ENCODE peak calls at places on chromosomes 4 and X, in eight cellular contexts. One of them, this sample, is unnamed.

GRCh38 chrX:48726596-48726995 is 30.1 kb downstream of the SUV39H1 start:
- DNase-seq in epithelial cell of esophagus: no peak
- DNase-seq in breast epithelium: no peak
- DNase-seq in HL-60: no peak
- DNase-seq in dorsolateral prefrontal cortex: no peak
- DNase-seq in uterus: no peak
- DNase-seq in transverse colon: no peak
- DNase-seq in H1: no peak
- DNase-seq in this sample: no peak

GRCh38 chr4:114595207-114595606 is 3.4 kb upstream of the UGT8 start:
- DNase-seq in epithelial cell of esophagus: no peak
- DNase-seq in breast epithelium: no peak
- DNase-seq in HL-60: no peak
- DNase-seq in dorsolateral prefrontal cortex: no peak
- DNase-seq in uterus: no peak
- DNase-seq in transverse colon: no peak
- DNase-seq in H1: no peak
- DNase-seq in this sample: no peak

GRCh38 chr4:141078871-141079270 is 54.4 kb downstream of the RNF150 start:
- DNase-seq in epithelial cell of esophagus: no peak
- DNase-seq in breast epithelium: no peak
- DNase-seq in HL-60: no peak
- DNase-seq in dorsolateral prefrontal cortex: no peak
- DNase-seq in uterus: no peak
- DNase-seq in transverse colon: no peak
- DNase-seq in H1: no peak
- DNase-seq in this sample: no peak

GRCh38 chr4:11228575-11228974 is 200.1 kb downstream of the HS3ST1 start:
- DNase-seq in epithelial cell of esophagus: peak; percentile 76
- DNase-seq in breast epithelium: no peak
- DNase-seq in HL-60: peak; percentile 40
- DNase-seq in dorsolateral prefrontal cortex: no peak
- DNase-seq in uterus: no peak
- DNase-seq in transverse colon: no peak
- DNase-seq in H1: no peak
- DNase-seq in this sample: no peak

GRCh38 chrX:114584434-114584943 is 603 bp downstream of the HTR2C start:
- DNase-seq in epithelial cell of esophagus: no peak
- DNase-seq in breast epithelium: no peak
- DNase-seq in HL-60: no peak
- DNase-seq in dorsolateral prefrontal cortex: no peak
- DNase-seq in uterus: no peak
- DNase-seq in transverse colon: no peak
- DNase-seq in H1: no peak
- DNase-seq in this sample: no peak

GRCh38 chr4:141371206-141371605 is 150.5 kb downstream of the ZNF330 start:
- DNase-seq in epithelial cell of esophagus: no peak
- DNase-seq in breast epithelium: no peak
- DNase-seq in HL-60: no peak
- DNase-seq in dorsolateral prefrontal cortex: no peak
- DNase-seq in uterus: no peak
- DNase-seq in transverse colon: no peak
- DNase-seq in H1: no peak
- DNase-seq in this sample: no peak

GRCh38 chr4:118112647-118113046 is 78.4 kb downstream of the NDST3 start:
- DNase-seq in epithelial cell of esophagus: peak; percentile 52
- DNase-seq in breast epithelium: no peak
- DNase-seq in HL-60: no peak
- DNase-seq in dorsolateral prefrontal cortex: no peak
- DNase-seq in uterus: no peak
- DNase-seq in transverse colon: no peak
- DNase-seq in H1: no peak
- DNase-seq in this sample: peak; percentile 2

GRCh38 chr4:153364061-153364460 is 19.6 kb downstream of the MND1 start:
- DNase-seq in epithelial cell of esophagus: no peak
- DNase-seq in breast epithelium: no peak
- DNase-seq in HL-60: no peak
- DNase-seq in dorsolateral prefrontal cortex: no peak
- DNase-seq in uterus: no peak
- DNase-seq in transverse colon: no peak
- DNase-seq in H1: no peak
- DNase-seq in this sample: no peak

GRCh38 chrX:55593756-55594257 is 29.4 kb upstream of the FOXR2 start:
- DNase-seq in epithelial cell of esophagus: no peak
- DNase-seq in breast epithelium: no peak
- DNase-seq in HL-60: no peak
- DNase-seq in dorsolateral prefrontal cortex: no peak
- DNase-seq in uterus: no peak
- DNase-seq in transverse colon: no peak
- DNase-seq in H1: no peak
- DNase-seq in this sample: no peak

GRCh38 chr4:617644-618330 is 7.6 kb upstream of the PDE6B start:
- DNase-seq in epithelial cell of esophagus: peak; percentile 15
- DNase-seq in breast epithelium: no peak
- DNase-seq in HL-60: no peak
- DNase-seq in dorsolateral prefrontal cortex: no peak
- DNase-seq in uterus: no peak
- DNase-seq in transverse colon: no peak
- DNase-seq in H1: no peak
- DNase-seq in this sample: no peak

GRCh38 chrX:97123001-97123400 is 239.3 kb downstream of the RPA4 start:
- DNase-seq in epithelial cell of esophagus: no peak
- DNase-seq in breast epithelium: no peak
- DNase-seq in HL-60: no peak
- DNase-seq in dorsolateral prefrontal cortex: no peak
- DNase-seq in uterus: no peak
- DNase-seq in transverse colon: no peak
- DNase-seq in H1: no peak
- DNase-seq in this sample: no peak

GRCh38 chrX:80138938-80139337 is 124.4 kb downstream of the TBX22 start:
- DNase-seq in epithelial cell of esophagus: no peak
- DNase-seq in breast epithelium: no peak
- DNase-seq in HL-60: no peak
- DNase-seq in dorsolateral prefrontal cortex: no peak
- DNase-seq in uterus: no peak
- DNase-seq in transverse colon: no peak
- DNase-seq in H1: no peak
- DNase-seq in this sample: no peak

GRCh38 chrX:20665441-20665840 is 398.7 kb upstream of the RPS6KA3 start:
- DNase-seq in epithelial cell of esophagus: no peak
- DNase-seq in breast epithelium: no peak
- DNase-seq in HL-60: no peak
- DNase-seq in dorsolateral prefrontal cortex: no peak
- DNase-seq in uterus: no peak
- DNase-seq in transverse colon: no peak
- DNase-seq in H1: no peak
- DNase-seq in this sample: no peak

GRCh38 chr4:77158487-77158861 is 1.5 kb downstream of the CCNG2 start:
- DNase-seq in epithelial cell of esophagus: peak; percentile 29
- DNase-seq in breast epithelium: no peak
- DNase-seq in HL-60: no peak
- DNase-seq in dorsolateral prefrontal cortex: no peak
- DNase-seq in uterus: peak; percentile 35
- DNase-seq in transverse colon: no peak
- DNase-seq in H1: no peak
- DNase-seq in this sample: no peak

GRCh38 chr4:8855781-8856245 is 15.8 kb downstream of the HMX1 start:
- DNase-seq in epithelial cell of esophagus: no peak
- DNase-seq in breast epithelium: no peak
- DNase-seq in HL-60: no peak
- DNase-seq in dorsolateral prefrontal cortex: no peak
- DNase-seq in uterus: no peak
- DNase-seq in transverse colon: no peak
- DNase-seq in H1: no peak
- DNase-seq in this sample: no peak
- H3K4me3 ChIP-seq in epithelial cell of esophagus: no peak overlapping the region
- H3K4me3 ChIP-seq in breast epithelium: no peak overlapping the region
- H3K4me3 ChIP-seq in HL-60: no peak overlapping the region
- H3K4me3 ChIP-seq in dorsolateral prefrontal cortex: no peak overlapping the region
- H3K4me3 ChIP-seq in uterus: no peak overlapping the region
- H3K4me3 ChIP-seq in transverse colon: no peak overlapping the region
- H3K4me3 ChIP-seq in H1: no peak overlapping the region
- H3K4me3 ChIP-seq in this sample: no peak overlapping the region

DNA sequence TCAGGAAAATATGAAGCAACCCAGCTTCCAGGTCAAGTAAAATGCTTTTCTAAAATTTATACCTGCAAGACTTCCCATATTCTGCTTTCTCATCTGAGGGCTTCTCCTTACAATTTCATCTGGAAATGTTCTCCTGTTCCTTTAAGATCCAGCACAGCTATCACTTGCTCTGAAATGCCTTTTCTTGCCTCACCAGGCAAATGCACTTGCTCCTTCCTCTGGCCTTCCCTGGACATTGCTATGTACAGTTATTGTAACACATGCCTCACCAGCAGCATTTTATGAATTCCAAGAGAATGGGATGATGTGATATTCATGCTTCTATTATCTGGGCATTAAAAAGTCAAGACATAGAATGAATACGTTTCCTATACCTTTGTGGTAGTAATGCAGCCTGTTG is 842.1 kb upstream of the INTU start:
- DNase-seq in epithelial cell of esophagus: no peak
- DNase-seq in breast epithelium: no peak
- DNase-seq in HL-60: no peak
- DNase-seq in dorsolateral prefrontal cortex: no peak
- DNase-seq in uterus: no peak
- DNase-seq in transverse colon: no peak
- DNase-seq in H1: no peak
- DNase-seq in this sample: no peak
- TF ChIP-seq CTCF in epithelial cell of esophagus: no peak
- TF ChIP-seq CTCF in breast epithelium: no peak
- TF ChIP-seq CTCF in HL-60: no peak
- TF ChIP-seq CTCF in dorsolateral prefrontal cortex: no peak
- TF ChIP-seq CTCF in uterus: no peak
- TF ChIP-seq CTCF in transverse colon: no peak
- TF ChIP-seq CTCF in H1: no peak
- TF ChIP-seq CTCF in this sample: no peak

GRCh38 chr4:6183740-6184139 is 16.6 kb downstream of the JAKMIP1 start:
- DNase-seq in epithelial cell of esophagus: no peak
- DNase-seq in breast epithelium: no peak
- DNase-seq in HL-60: no peak
- DNase-seq in dorsolateral prefrontal cortex: no peak
- DNase-seq in uterus: no peak
- DNase-seq in transverse colon: no peak
- DNase-seq in H1: no peak
- DNase-seq in this sample: no peak
- H3K4me3 ChIP-seq in epithelial cell of esophagus: no peak overlapping the region
- H3K4me3 ChIP-seq in breast epithelium: no peak overlapping the region
- H3K4me3 ChIP-seq in HL-60: no peak overlapping the region
- H3K4me3 ChIP-seq in dorsolateral prefrontal cortex: no peak overlapping the region
- H3K4me3 ChIP-seq in uterus: no peak overlapping the region
- H3K4me3 ChIP-seq in transverse colon: no peak overlapping the region
- H3K4me3 ChIP-seq in H1: no peak overlapping the region
- H3K4me3 ChIP-seq in this sample: no peak overlapping the region

GRCh38 chrX:134761788-134762187 is 103.5 kb upstream of the PLAC1 start:
- DNase-seq in epithelial cell of esophagus: peak; percentile 14
- DNase-seq in breast epithelium: no peak
- DNase-seq in HL-60: peak; percentile 5
- DNase-seq in dorsolateral prefrontal cortex: no peak
- DNase-seq in uterus: no peak
- DNase-seq in transverse colon: no peak
- DNase-seq in H1: no peak
- DNase-seq in this sample: no peak
- TF ChIP-seq CTCF in epithelial cell of esophagus: peak; percentile 47
- TF ChIP-seq CTCF in breast epithelium: no peak
- TF ChIP-seq CTCF in HL-60: peak; percentile 6
- TF ChIP-seq CTCF in dorsolateral prefrontal cortex: no peak
- TF ChIP-seq CTCF in uterus: no peak
- TF ChIP-seq CTCF in transverse colon: peak; percentile 17
- TF ChIP-seq CTCF in H1: no peak
- TF ChIP-seq CTCF in this sample: peak; percentile 59

GRCh38 chrX:46582964-46583363 is 9.4 kb downstream of the CHST7 start:
- DNase-seq in epithelial cell of esophagus: peak; percentile 88
- DNase-seq in breast epithelium: peak; percentile 44
- DNase-seq in HL-60: no peak
- DNase-seq in dorsolateral prefrontal cortex: no peak
- DNase-seq in uterus: no peak
- DNase-seq in transverse colon: no peak
- DNase-seq in H1: no peak
- DNase-seq in this sample: peak; percentile 29
- H3K4me3 ChIP-seq in epithelial cell of esophagus: no peak overlapping the region
- H3K4me3 ChIP-seq in breast epithelium: no peak overlapping the region
- H3K4me3 ChIP-seq in HL-60: no peak overlapping the region
- H3K4me3 ChIP-seq in dorsolateral prefrontal cortex: no peak overlapping the region
- H3K4me3 ChIP-seq in uterus: no peak overlapping the region
- H3K4me3 ChIP-seq in transverse colon: no peak overlapping the region
- H3K4me3 ChIP-seq in H1: no peak overlapping the region
- H3K4me3 ChIP-seq in this sample: no peak overlapping the region

DNA sequence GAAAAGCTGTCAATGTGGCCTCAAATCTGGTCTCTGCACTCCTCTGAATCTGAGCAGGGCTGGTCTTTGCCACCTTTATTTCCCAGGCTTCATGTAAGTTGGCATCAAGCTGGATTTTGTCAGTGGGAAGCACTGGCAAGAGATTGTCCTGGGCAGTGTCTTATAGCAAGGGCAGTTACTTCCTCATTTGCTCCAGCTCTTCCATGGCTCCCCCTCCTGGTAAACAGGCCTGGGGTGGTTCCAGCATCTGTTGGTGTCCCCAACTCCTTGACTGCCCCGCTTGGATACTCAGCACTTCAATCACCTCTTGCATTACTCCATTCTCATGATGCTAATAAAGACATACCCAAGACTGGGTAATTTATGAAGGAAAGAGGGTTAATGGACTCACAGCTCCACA is 15.0 kb upstream of the REST start:
- DNase-seq in epithelial cell of esophagus: no peak
- DNase-seq in breast epithelium: no peak
- DNase-seq in HL-60: peak; percentile 40
- DNase-seq in dorsolateral prefrontal cortex: no peak
- DNase-seq in uterus: no peak
- DNase-seq in transverse colon: no peak
- DNase-seq in H1: no peak
- DNase-seq in this sample: no peak
- TF ChIP-seq CTCF in epithelial cell of esophagus: no peak
- TF ChIP-seq CTCF in breast epithelium: no peak
- TF ChIP-seq CTCF in HL-60: no peak
- TF ChIP-seq CTCF in dorsolateral prefrontal cortex: no peak
- TF ChIP-seq CTCF in uterus: no peak
- TF ChIP-seq CTCF in transverse colon: no peak
- TF ChIP-seq CTCF in H1: no peak
- TF ChIP-seq CTCF in this sample: no peak

DNA sequence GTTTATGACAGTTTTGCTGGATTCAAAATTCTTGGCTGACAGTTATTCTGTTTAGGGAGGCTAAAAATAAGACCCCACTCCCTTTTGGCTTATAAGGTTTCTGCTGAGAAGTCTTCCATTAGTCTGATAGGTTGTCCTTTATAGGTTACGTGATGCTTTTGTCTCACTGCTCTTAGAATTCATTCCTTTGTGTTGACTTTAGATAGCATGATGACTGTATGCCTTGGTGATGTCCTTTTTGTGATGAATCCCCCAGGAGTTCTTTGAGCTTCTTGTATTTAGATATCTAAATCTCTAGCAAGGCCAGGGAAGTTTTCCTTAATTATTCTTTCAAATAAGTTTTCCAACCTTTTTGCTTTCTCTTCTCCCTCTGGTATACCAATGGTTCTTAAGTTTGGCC is 36.4 kb downstream of the DCLK2 start:
- DNase-seq in epithelial cell of esophagus: no peak
- DNase-seq in breast epithelium: no peak
- DNase-seq in HL-60: no peak
- DNase-seq in dorsolateral prefrontal cortex: no peak
- DNase-seq in uterus: no peak
- DNase-seq in transverse colon: no peak
- DNase-seq in H1: no peak
- DNase-seq in this sample: no peak
- H3K4me3 ChIP-seq in epithelial cell of esophagus: no peak overlapping the region
- H3K4me3 ChIP-seq in breast epithelium: no peak overlapping the region
- H3K4me3 ChIP-seq in HL-60: no peak overlapping the region
- H3K4me3 ChIP-seq in dorsolateral prefrontal cortex: no peak overlapping the region
- H3K4me3 ChIP-seq in uterus: no peak overlapping the region
- H3K4me3 ChIP-seq in transverse colon: no peak overlapping the region
- H3K4me3 ChIP-seq in H1: no peak overlapping the region
- H3K4me3 ChIP-seq in this sample: no peak overlapping the region

This sample was measured in epithelial cell of proximal tubule.